ENCODE peak calls at places on chromosomes 12 and 14, in seven cellular contexts. One of them, this sample, is unnamed.

GRCh38 chr12:55009171-55009570 is 10.6 kb upstream of the NEUROD4 start:
- DNase-seq in B cell: no peak
- DNase-seq in left lobe of liver: no peak
- DNase-seq in ACHN: no peak
- DNase-seq in activated CD8-positive, alpha-beta T cell treated with anti-CD3 and anti-CD28 coated beads for 36 hours: no peak
- DNase-seq in astrocyte of the cerebellum: no peak
- DNase-seq in fibroblast of lung: no peak
- DNase-seq in this sample: no peak

GRCh38 chr12:131315601-131316000 is 361.9 kb downstream of the ADGRD1 start:
- DNase-seq in ACHN: no peak
- DNase-seq in fibroblast of lung: no peak
- DNase-seq in astrocyte of the cerebellum: no peak
- DNase-seq in left lobe of liver: no peak
- DNase-seq in activated CD8-positive, alpha-beta T cell treated with anti-CD3 and anti-CD28 coated beads for 36 hours: no peak
- DNase-seq in B cell: no peak
- DNase-seq in this sample: no peak

GRCh38 chr12:26648584-26648983 is 184.4 kb downstream of the ITPR2 start:
- DNase-seq in activated CD8-positive, alpha-beta T cell treated with anti-CD3 and anti-CD28 coated beads for 36 hours: no peak
- DNase-seq in left lobe of liver: no peak
- DNase-seq in fibroblast of lung: peak
- DNase-seq in B cell: no peak
- DNase-seq in astrocyte of the cerebellum: peak
- DNase-seq in ACHN: peak
- DNase-seq in this sample: peak

GRCh38 chr12:4487024-4487423 is 41.4 kb upstream of the FGF6 start:
- DNase-seq in astrocyte of the cerebellum: no peak
- DNase-seq in ACHN: no peak
- DNase-seq in activated CD8-positive, alpha-beta T cell treated with anti-CD3 and anti-CD28 coated beads for 36 hours: peak
- DNase-seq in B cell: no peak
- DNase-seq in left lobe of liver: no peak
- DNase-seq in fibroblast of lung: no peak
- DNase-seq in this sample: no peak

GRCh38 chr14:86091811-86092210 is 561.9 kb downstream of the FLRT2 start:
- DNase-seq in left lobe of liver: no peak
- DNase-seq in ACHN: no peak
- DNase-seq in activated CD8-positive, alpha-beta T cell treated with anti-CD3 and anti-CD28 coated beads for 36 hours: no peak
- DNase-seq in B cell: no peak
- DNase-seq in astrocyte of the cerebellum: no peak
- DNase-seq in fibroblast of lung: no peak
- DNase-seq in this sample: no peak

GRCh38 chr14:37591941-37592287 is 3.1 kb downstream of the FOXA1 start:
- DNase-seq in left lobe of liver: peak
- DNase-seq in astrocyte of the cerebellum: no peak
- DNase-seq in activated CD8-positive, alpha-beta T cell treated with anti-CD3 and anti-CD28 coated beads for 36 hours: no peak
- DNase-seq in fibroblast of lung: no peak
- DNase-seq in B cell: no peak
- DNase-seq in ACHN: no peak
- DNase-seq in this sample: no peak

GRCh38 chr12:4388662-4389061 is 9.2 kb upstream of the FGF23 start:
- DNase-seq in left lobe of liver: no peak
- DNase-seq in astrocyte of the cerebellum: no peak
- DNase-seq in activated CD8-positive, alpha-beta T cell treated with anti-CD3 and anti-CD28 coated beads for 36 hours: no peak
- DNase-seq in B cell: no peak
- DNase-seq in fibroblast of lung: no peak
- DNase-seq in ACHN: no peak
- DNase-seq in this sample: no peak

GRCh38 chr12:29930503-29930902 is 146.8 kb upstream of the TMTC1 start:
- DNase-seq in activated CD8-positive, alpha-beta T cell treated with anti-CD3 and anti-CD28 coated beads for 36 hours: no peak
- DNase-seq in fibroblast of lung: no peak
- DNase-seq in left lobe of liver: no peak
- DNase-seq in B cell: no peak
- DNase-seq in astrocyte of the cerebellum: no peak
- DNase-seq in ACHN: no peak
- DNase-seq in this sample: no peak

GRCh38 chr12:116274552-116275375 is 2.7 kb downstream of the MED13L start:
- DNase-seq in fibroblast of lung: no peak
- DNase-seq in activated CD8-positive, alpha-beta T cell treated with anti-CD3 and anti-CD28 coated beads for 36 hours: no peak
- DNase-seq in B cell: no peak
- DNase-seq in left lobe of liver: no peak
- DNase-seq in astrocyte of the cerebellum: no peak
- DNase-seq in ACHN: no peak
- DNase-seq in this sample: no peak

GRCh38 chr12:90575995-90576394 is 379.0 kb downstream of the CCER1 start:
- DNase-seq in fibroblast of lung: no peak
- DNase-seq in B cell: no peak
- DNase-seq in ACHN: no peak
- DNase-seq in activated CD8-positive, alpha-beta T cell treated with anti-CD3 and anti-CD28 coated beads for 36 hours: no peak
- DNase-seq in astrocyte of the cerebellum: no peak
- DNase-seq in left lobe of liver: no peak
- DNase-seq in this sample: no peak

GRCh38 chr12:117551698-117552097 is 190.3 kb upstream of the NOS1 start:
- DNase-seq in fibroblast of lung: no peak
- DNase-seq in activated CD8-positive, alpha-beta T cell treated with anti-CD3 and anti-CD28 coated beads for 36 hours: no peak
- DNase-seq in left lobe of liver: no peak
- DNase-seq in B cell: no peak
- DNase-seq in ACHN: no peak
- DNase-seq in astrocyte of the cerebellum: no peak
- DNase-seq in this sample: no peak

GRCh38 chr12:39902823-39903222 is 203.1 kb downstream of the SLC2A13 start:
- DNase-seq in activated CD8-positive, alpha-beta T cell treated with anti-CD3 and anti-CD28 coated beads for 36 hours: no peak
- DNase-seq in ACHN: no peak
- DNase-seq in left lobe of liver: no peak
- DNase-seq in fibroblast of lung: no peak
- DNase-seq in B cell: no peak
- DNase-seq in astrocyte of the cerebellum: no peak
- DNase-seq in this sample: no peak

GRCh38 chr14:29475641-29476040 is 452.0 kb downstream of the PRKD1 start:
- DNase-seq in B cell: no peak
- DNase-seq in activated CD8-positive, alpha-beta T cell treated with anti-CD3 and anti-CD28 coated beads for 36 hours: no peak
- DNase-seq in astrocyte of the cerebellum: no peak
- DNase-seq in left lobe of liver: no peak
- DNase-seq in fibroblast of lung: no peak
- DNase-seq in ACHN: no peak
- DNase-seq in this sample: no peak

GRCh38 chr12:39623919-39624318 is 4.3 kb upstream of the ABCD2 start:
- DNase-seq in fibroblast of lung: no peak
- DNase-seq in activated CD8-positive, alpha-beta T cell treated with anti-CD3 and anti-CD28 coated beads for 36 hours: no peak
- DNase-seq in astrocyte of the cerebellum: no peak
- DNase-seq in left lobe of liver: no peak
- DNase-seq in B cell: no peak
- DNase-seq in ACHN: no peak
- DNase-seq in this sample: no peak

GRCh38 chr12:130765186-130765659 is 49.1 kb upstream of the RIMBP2 start:
- DNase-seq in fibroblast of lung: peak
- DNase-seq in B cell: no peak
- DNase-seq in ACHN: peak
- DNase-seq in astrocyte of the cerebellum: no peak
- DNase-seq in activated CD8-positive, alpha-beta T cell treated with anti-CD3 and anti-CD28 coated beads for 36 hours: peak
- DNase-seq in left lobe of liver: no peak
- DNase-seq in this sample: no peak

GRCh38 chr12:356276-356988 is 32.7 kb downstream of the KDM5A start:
- DNase-seq in fibroblast of lung: no peak
- DNase-seq in B cell: no peak
- DNase-seq in ACHN: no peak
- DNase-seq in astrocyte of the cerebellum: peak
- DNase-seq in left lobe of liver: no peak
- DNase-seq in activated CD8-positive, alpha-beta T cell treated with anti-CD3 and anti-CD28 coated beads for 36 hours: no peak
- DNase-seq in this sample: no peak

GRCh38 chr12:38056701-38057689 is 259.6 kb upstream of the ALG10B start:
- DNase-seq in activated CD8-positive, alpha-beta T cell treated with anti-CD3 and anti-CD28 coated beads for 36 hours: no peak
- DNase-seq in fibroblast of lung: no peak
- DNase-seq in astrocyte of the cerebellum: no peak
- DNase-seq in left lobe of liver: no peak
- DNase-seq in ACHN: no peak
- DNase-seq in B cell: no peak
- DNase-seq in this sample: no peak

GRCh38 chr14:83556746-83557460 is 1973.0 kb upstream of the FLRT2 start:
- DNase-seq in B cell: no peak
- DNase-seq in fibroblast of lung: peak
- DNase-seq in left lobe of liver: no peak
- DNase-seq in astrocyte of the cerebellum: peak
- DNase-seq in activated CD8-positive, alpha-beta T cell treated with anti-CD3 and anti-CD28 coated beads for 36 hours: no peak
- DNase-seq in ACHN: peak
- DNase-seq in this sample: peak

This sample was measured in AG04450.